ENCODE peak calls at places on chromosome 14, in nine cellular contexts. C, T, U, O, E, L, D, V and X are unnamed samples.

GRCh38 chr14:76929927-76930326 is 98.6 kb downstream of the IRF2BPL start:
- DNase-seq in C (no peak), T (no peak), U (no peak), O (peak; percentile 19), E (no peak), L (no peak), D (no peak), V (no peak), X (no peak)

GRCh38 chr14:40762685-40763084 is 844.0 kb upstream of the LRFN5 start:
- DNase-seq in C (no peak), T (no peak), U (no peak), O (no peak), E (no peak), L (no peak), D (no peak), V (no peak), X (no peak)

GRCh38 chr14:68176687-68177086 is 357.1 kb downstream of the RAD51B start:
- DNase-seq in C (no peak), T (no peak), U (no peak), O (no peak), E (no peak), L (no peak), D (no peak), V (no peak), X (no peak)

GRCh38 chr14:68211886-68212285 is 392.3 kb downstream of the RAD51B start:
- DNase-seq in C (no peak), T (no peak), U (no peak), O (peak; percentile 32), E (no peak), L (no peak), D (no peak), V (no peak), X (no peak)

GRCh38 chr14:105884808-105885281 is 358.5 kb downstream of the TMEM121 start:
- DNase-seq in C (no peak), T (no peak), U (no peak), O (peak; percentile 1), E (peak; percentile 11), L (no peak), D (no peak), V (no peak), X (peak; percentile 71)

GRCh38 chr14:89013098-89013504 is 188.7 kb downstream of the TTC8 start:
- DNase-seq in C (peak; percentile 77), T (no peak), U (peak; percentile 87), O (peak; percentile 86), E (no peak), L (peak; percentile 50), D (peak; percentile 38), V (peak; percentile 79), X (no peak)

GRCh38 chr14:59262717-59263469 is 74.4 kb downstream of the DAAM1 start:
- DNase-seq in C (no peak), T (no peak), U (peak; percentile 42), O (peak; percentile 23), E (no peak), L (no peak), D (no peak), V (peak; percentile 62), X (no peak)

GRCh38 chr14:77023001-77023996 is 5.2 kb downstream of the IRF2BPL start:
- DNase-seq in C (peak; percentile 81), T (no peak), U (peak; percentile 75), O (peak; percentile 83), E (peak; percentile 48), L (no peak), D (no peak), V (peak; percentile 70), X (no peak)

GRCh38 chr14:76782115-76782884 is 21.0 kb downstream of the VASH1 start:
- DNase-seq in C (peak; percentile 40), T (no peak), U (no peak), O (peak; percentile 67), E (no peak), L (no peak), D (peak; percentile 28), V (no peak), X (no peak)

GRCh38 chr14:65849558-65849957 is 437.0 kb downstream of the FUT8 start:
- DNase-seq in C (no peak), T (no peak), U (no peak), O (no peak), E (no peak), L (no peak), D (no peak), V (no peak), X (peak; percentile 60)

GRCh38 chr14:102749833-102750775 is 27.1 kb upstream of the TRAF3 start:
- DNase-seq in C (no peak), T (no peak), U (no peak), O (peak; percentile 30), E (no peak), L (no peak), D (no peak), V (no peak), X (no peak)

GRCh38 chr14:52325632-52326031 is 11.5 kb downstream of the PTGER2 start:
- DNase-seq in C (no peak), T (no peak), U (no peak), O (no peak), E (no peak), L (no peak), D (no peak), V (no peak), X (no peak)

GRCh38 chr14:58844544-58844943 is 206.8 kb downstream of the DACT1 start:
- DNase-seq in C (no peak), T (no peak), U (no peak), O (no peak), E (no peak), L (no peak), D (no peak), V (no peak), X (no peak)

GRCh38 chr14:106044515-106044914 is 518.1 kb downstream of the TMEM121 start:
- DNase-seq in C (no peak), T (no peak), U (no peak), O (no peak), E (no peak), L (no peak), D (no peak), V (no peak), X (no peak)

GRCh38 chr14:49017451-49017850 is 568.7 kb downstream of the RPS29 start:
- DNase-seq in C (no peak), T (no peak), U (no peak), O (no peak), E (no peak), L (no peak), D (no peak), V (no peak), X (no peak)

GRCh38 chr14:49019467-49020100 is 566.6 kb downstream of the RPS29 start:
- DNase-seq in C (no peak), T (no peak), U (no peak), O (no peak), E (no peak), L (no peak), D (no peak), V (no peak), X (no peak)
- TF ChIP-seq CTCF in C (no peak), T (no peak), U (no peak), O (no peak), E (no peak), L (no peak), D (no peak), V (no peak), X (no peak)

GRCh38 chr14:55028066-55028465 is 1.0 kb downstream of the SOCS4 start:
- DNase-seq in C (no peak), T (no peak), U (no peak), O (no peak), E (no peak), L (no peak), D (no peak), V (no peak), X (no peak)

GRCh38 chr14:55028476-55028875 is 1.4 kb downstream of the SOCS4 start:
- DNase-seq in C (no peak), T (no peak), U (no peak), O (no peak), E (no peak), L (no peak), D (no peak), V (no peak), X (no peak)

GRCh38 chr14:55026441-55026792 is 482 bp downstream of the WDHD1 start:
- DNase-seq in C (no peak), T (no peak), U (no peak), O (no peak), E (no peak), L (no peak), D (no peak), V (no peak), X (no peak)

GRCh38 chr14:55025948-55026347 is 951 bp downstream of the WDHD1 start:
- DNase-seq in C (no peak), T (no peak), U (no peak), O (no peak), E (no peak), L (no peak), D (no peak), V (no peak), X (no peak)

GRCh38 chr14:55026793-55027560 is at the start of the genes SOCS4 and WDHD1:
- DNase-seq in C (peak; percentile 95), T (peak; percentile 84), U (peak; percentile 96), O (peak; percentile 96), E (peak; percentile 93), L (peak; percentile 84), D (peak; percentile 95), V (peak; percentile 98), X (peak; percentile 99)
- TF ChIP-seq CTCF in C (no peak), T (no peak), U (no peak), O (peak; percentile 18), E (peak; percentile 8), L (no peak), D (peak; percentile 26), V (no peak), X (no peak)

GRCh38 chr14:87888136-87888999 is 104.6 kb downstream of the GALC start:
- DNase-seq in C (no peak), T (no peak), U (peak; percentile 31), O (peak; percentile 10), E (peak; percentile 43), L (no peak), D (no peak), V (peak; percentile 23), X (no peak)
- TF ChIP-seq CTCF in C (no peak), T (no peak), U (peak; percentile 19), O (peak; percentile 16), E (peak; percentile 22), L (peak; percentile 57), D (no peak), V (no peak), X (peak; percentile 36)

GRCh38 chr14:94691658-94692029 is 78.3 kb downstream of the GSC start:
- DNase-seq in C (no peak), T (no peak), U (no peak), O (no peak), E (no peak), L (no peak), D (no peak), V (no peak), X (no peak)

GRCh38 chr14:94690896-94691657 is 78.8 kb downstream of the GSC start:
- DNase-seq in C (no peak), T (no peak), U (no peak), O (no peak), E (no peak), L (no peak), D (no peak), V (no peak), X (no peak)

GRCh38 chr14:94690486-94690885 is 78.3 kb downstream of the SERPINA3 start:
- DNase-seq in C (no peak), T (no peak), U (no peak), O (no peak), E (no peak), L (no peak), D (no peak), V (no peak), X (no peak)

GRCh38 chr14:94689985-94690400 is 77.8 kb downstream of the SERPINA3 start:
- DNase-seq in C (no peak), T (no peak), U (no peak), O (no peak), E (no peak), L (no peak), D (no peak), V (no peak), X (no peak)

GRCh38 chr14:94689218-94689984 is 77.2 kb downstream of the SERPINA3 start:
- DNase-seq in C (no peak), T (peak; percentile 47), U (peak; percentile 38), O (peak; percentile 79), E (peak; percentile 34), L (no peak), D (peak; percentile 39), V (peak; percentile 74), X (peak; percentile 92)
- TF ChIP-seq CTCF in C (peak; percentile 96), T (no peak), U (peak; percentile 96), O (peak; percentile 85), E (peak; percentile 97), L (peak; percentile 97), D (peak; percentile 64), V (peak; percentile 84), X (peak; percentile 100)